ENCODE peak calls at places on chromosomes 11 and 22, in five cellular contexts. A, Z, M, G and B are unnamed samples.

GRCh38 chr11:102157219-102157618 is 47.0 kb downstream of the YAP1 start:
- DNase-seq in Z (peak; percentile 15), M (no peak), G (peak; percentile 72), A (peak; percentile 95), B (peak; percentile 78)

GRCh38 chr11:32706985-32707736 is 87.3 kb downstream of the CCDC73 start:
- DNase-seq in Z (no peak), M (no peak), G (no peak), A (peak; percentile 81), B (no peak)

GRCh38 chr11:76163289-76163880 is 42.9 kb downstream of the WNT11 start:
- DNase-seq in A (no peak), M (no peak), Z (no peak), G (no peak), B (no peak)

GRCh38 chr22:23305321-23305910 is 125.1 kb downstream of the BCR start:
- DNase-seq in G (no peak), A (peak; percentile 61), Z (no peak), M (peak; percentile 43), B (peak; percentile 79)

GRCh38 chr11:63510360-63511130 is 4.7 kb downstream of the LGALS12 start:
- DNase-seq in M (peak; percentile 60), Z (peak; percentile 49), A (peak; percentile 81), G (no peak), B (peak; percentile 74)

GRCh38 chr22:42962295-42963230 is 52.4 kb downstream of the PACSIN2 start:
- DNase-seq in A (peak; percentile 39), G (peak; percentile 71), M (no peak), Z (peak; percentile 89), B (peak; percentile 57)

GRCh38 chr11:130601141-130601540 is 152.7 kb downstream of the ADAMTS15 start:
- DNase-seq in G (peak; percentile 63), M (peak; percentile 69), Z (no peak), A (peak; percentile 93), B (no peak)

GRCh38 chr11:10205928-10206327 is 88.1 kb downstream of the SBF2 start:
- DNase-seq in G (no peak), M (no peak), Z (no peak), A (no peak), B (no peak)

GRCh38 chr11:93340223-93340622 is 9.7 kb downstream of the DEUP1 start:
- DNase-seq in A (no peak), Z (no peak), G (no peak), M (no peak), B (no peak)

GRCh38 chr11:31160504-31161422 is 208.8 kb downstream of the DCDC1 start:
- DNase-seq in G (no peak), Z (no peak), M (no peak), A (no peak), B (no peak)

GRCh38 chr11:80346660-80347059 is 905.8 kb upstream of the TENM4 start:
- DNase-seq in Z (no peak), M (no peak), G (no peak), A (no peak), B (no peak)

GRCh38 chr11:131571571-131571970 is 201.2 kb downstream of the NTM start:
- DNase-seq in G (no peak), M (no peak), Z (no peak), A (no peak), B (no peak)

GRCh38 chr11:119634301-119634700 is 94.7 kb downstream of the NECTIN1 start:
- DNase-seq in G (no peak), Z (no peak), M (no peak), A (no peak), B (no peak)

GRCh38 chr11:78460468-78460867 is 42.8 kb upstream of the GAB2 start:
- DNase-seq in M (no peak), G (no peak), A (peak; percentile 11), Z (no peak), B (no peak)

GRCh38 chr11:8242113-8242475 is 21.6 kb downstream of the LMO1 start:
- DNase-seq in Z (no peak), M (no peak), A (no peak), G (no peak), B (no peak)

GRCh38 chr11:1943977-1944376 is 3.2 kb upstream of the MRPL23 start:
- DNase-seq in M (peak; percentile 14), A (no peak), Z (peak; percentile 44), G (peak; percentile 2), B (peak; percentile 54)

GRCh38 chr11:119643212-119643877 is 85.7 kb downstream of the NECTIN1 start:
- DNase-seq in G (no peak), M (no peak), A (no peak), Z (no peak), B (no peak)

GRCh38 chr22:41382098-41382578 is 396 bp downstream of the TEF start:
- DNase-seq in Z (no peak), M (peak; percentile 90), G (peak; percentile 74), A (peak; percentile 54), B (peak; percentile 90)

GRCh38 chr22:41381329-41382097 is at the start of gene TEF:
- DNase-seq in G (peak; percentile 99), M (peak; percentile 98), Z (peak; percentile 98), A (peak; percentile 98), B (peak; percentile 99)

GRCh38 chr22:41383085-41383484 is 1.3 kb downstream of the TEF start:
- DNase-seq in A (no peak), Z (no peak), G (no peak), M (no peak), B (no peak)

GRCh38 chr22:41382610-41383009 is 868 bp downstream of the TEF start:
- DNase-seq in M (no peak), Z (no peak), A (no peak), G (no peak), B (peak; percentile 57)

DNA sequence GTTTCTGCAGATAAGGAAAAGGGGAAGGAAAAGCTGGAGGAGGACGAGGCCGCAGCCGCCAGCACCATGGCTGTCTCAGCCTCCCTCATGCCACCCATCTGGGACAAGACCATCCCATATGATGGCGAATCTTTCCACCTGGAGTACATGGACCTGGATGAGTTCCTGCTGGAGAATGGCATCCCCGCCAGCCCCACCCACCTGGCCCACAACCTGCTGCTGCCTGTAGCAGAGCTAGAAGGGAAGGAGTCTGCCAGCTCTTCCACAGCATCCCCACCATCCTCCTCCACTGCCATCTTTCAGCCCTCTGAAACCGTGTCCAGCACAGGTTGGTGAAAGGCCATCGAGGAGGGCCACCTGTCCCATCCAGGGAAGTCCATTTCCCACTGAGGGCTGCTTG is 5.6 kb downstream of the TEF start:
- DNase-seq in G (no peak), M (no peak), A (no peak), Z (no peak), B (no peak)
- H3K36me3 ChIP-seq in G (peaks cover 28% of the 10 kb centered on the region), M (no peaks in the 10 kb centered on the region), A (peaks cover 8% of the 10 kb centered on the region), Z (peaks cover 8% of the 10 kb centered on the region), B (no peaks in the 10 kb centered on the region)

GRCh38 chr22:41793871-41794270 is 6.6 kb upstream of the CCDC134 start:
- DNase-seq in M (no peak), Z (no peak), G (no peak), A (no peak), B (peak; percentile 6)
- H3K4me1 ChIP-seq in M (no peaks in the 10 kb centered on the region), Z (no peaks in the 10 kb centered on the region), G (no peaks in the 10 kb centered on the region), A (no peaks in the 10 kb centered on the region), B (no peaks in the 10 kb centered on the region)

DNA sequence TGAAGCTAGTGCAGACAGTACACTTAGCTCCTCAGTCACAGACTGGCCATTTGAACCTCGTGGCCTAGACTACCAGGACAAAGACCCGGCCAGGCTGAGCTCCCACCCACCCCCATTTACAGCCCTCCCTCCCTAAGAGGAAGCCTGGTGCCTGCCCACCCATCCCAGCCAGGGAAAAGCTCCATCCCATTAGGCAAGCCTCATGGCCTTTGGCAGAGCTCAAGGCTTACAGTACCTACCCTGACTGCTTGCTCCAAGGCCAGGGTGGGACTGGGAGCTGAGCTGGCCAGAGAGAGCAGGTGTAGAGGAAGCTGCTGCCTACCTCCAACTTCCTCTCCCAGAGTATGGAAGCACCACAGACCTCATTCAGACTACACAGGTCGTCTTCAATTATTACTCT is 7.5 kb downstream of the PIK3IP1 start:
- DNase-seq in G (no peak), M (no peak), Z (no peak), A (no peak), B (no peak)
- H3K36me3 ChIP-seq in G (peaks cover 27% of the 10 kb centered on the region), M (no peaks in the 10 kb centered on the region), Z (peaks cover 3% of the 10 kb centered on the region), A (peaks cover 11% of the 10 kb centered on the region), B (peaks cover 14% of the 10 kb centered on the region)

GRCh38 chr11:19686234-19686633 is 26.4 kb upstream of the NAV2 start:
- DNase-seq in A (no peak), Z (no peak), G (no peak), M (no peak), B (no peak)

GRCh38 chr11:19687372-19687771 is 25.3 kb upstream of the NAV2 start:
- DNase-seq in G (no peak), Z (no peak), A (no peak), M (no peak), B (no peak)

GRCh38 chr11:19683141-19683805 is 29.4 kb upstream of the NAV2 start:
- DNase-seq in Z (no peak), A (peak; percentile 45), G (peak; percentile 16), M (no peak), B (peak; percentile 63)

GRCh38 chr11:19680824-19681368 is 31.7 kb upstream of the NAV2 start:
- DNase-seq in G (no peak), M (no peak), Z (no peak), A (no peak), B (no peak)

GRCh38 chr11:19683862-19684491 is 28.7 kb upstream of the NAV2 start:
- DNase-seq in M (no peak), Z (no peak), A (no peak), G (no peak), B (no peak)
- H3K4me1 ChIP-seq in M (peaks cover 1% of the 10 kb centered on the region), Z (peaks cover 35% of the 10 kb centered on the region), A (peaks cover 17% of the 10 kb centered on the region), G (peaks cover 5% of the 10 kb centered on the region), B (peaks cover 10% of the 10 kb centered on the region)

GRCh38 chr11:895331-896223 is 15.0 kb downstream of the CHID1 start:
- DNase-seq in Z (no peak), G (no peak), A (no peak), M (no peak), B (no peak)

GRCh38 chr11:899724-900123 is 10.9 kb downstream of the CHID1 start:
- DNase-seq in Z (no peak), G (no peak), A (no peak), M (no peak), B (no peak)

GRCh38 chr11:898160-898517 is 12.5 kb downstream of the CHID1 start:
- DNase-seq in G (no peak), A (peak; percentile 40), Z (no peak), M (no peak), B (no peak)

GRCh38 chr11:898540-899190 is 11.9 kb downstream of the CHID1 start:
- DNase-seq in G (no peak), M (no peak), Z (peak; percentile 27), A (peak; percentile 24), B (no peak)

GRCh38 chr11:897226-898159 is 13.1 kb downstream of the CHID1 start:
- DNase-seq in A (no peak), G (no peak), M (no peak), Z (no peak), B (no peak)
- H3K36me3 ChIP-seq in A (peaks cover 23% of the 10 kb centered on the region), G (peaks cover 21% of the 10 kb centered on the region), M (no peaks in the 10 kb centered on the region), Z (no peaks in the 10 kb centered on the region), B (peaks cover 5% of the 10 kb centered on the region)

GRCh38 chr11:61763930-61764605 is 11.6 kb downstream of the MYRF start:
- DNase-seq in Z (no peak), A (no peak), M (no peak), G (no peak), B (no peak)
- H3K4me1 ChIP-seq in Z (no peaks in the 10 kb centered on the region), A (no peaks in the 10 kb centered on the region), M (no peaks in the 10 kb centered on the region), G (no peaks in the 10 kb centered on the region), B (no peaks in the 10 kb centered on the region)